ENCODE peak calls at places on chromosomes 16 and 17, in eight cellular contexts. G is body of pancreas, J is tibial nerve, Z is uterus, E is suprapubic skin, B is A549, M is stomach, W is transverse colon. X is an unnamed sample.

GRCh38 chr17:75459590-75460267 is 3.3 kb downstream of the TMEM94 start:
- DNase-seq in G (peak), J (no peak), Z (no peak), E (no peak), B (no peak), M (peak), W (peak), X (peak)

GRCh38 chr16:15507299-15507958 is 73.0 kb downstream of the BMERB1 start:
- DNase-seq in G (no peak), J (peak), Z (peak), E (no peak), B (no peak), M (no peak), W (no peak), X (peak)

GRCh38 chr17:44254696-44255095 is 13.2 kb downstream of the SLC4A1 start:
- DNase-seq in G (no peak), J (no peak), Z (no peak), E (no peak), B (no peak), M (no peak), W (no peak), X (no peak)

GRCh38 chr17:70080541-70081347 is 5.7 kb downstream of the KCNJ16 start:
- DNase-seq in G (no peak), J (peak), Z (no peak), E (no peak), B (no peak), M (no peak), W (no peak), X (no peak)

GRCh38 chr16:10979717-10980601 is 35.6 kb downstream of the CLEC16A start:
- DNase-seq in G (no peak), J (no peak), Z (peak), E (peak), B (no peak), M (no peak), W (peak), X (no peak)

GRCh38 chr17:65678534-65678933 is 117.1 kb upstream of the AXIN2 start:
- DNase-seq in G (no peak), J (no peak), Z (no peak), E (no peak), B (no peak), M (no peak), W (no peak), X (no peak)

GRCh38 chr16:8679156-8679555 is 4.7 kb downstream of the ABAT start:
- DNase-seq in G (peak), J (no peak), Z (no peak), E (no peak), B (no peak), M (no peak), W (no peak), X (no peak)

GRCh38 chr16:28974007-28974436 is 556 bp upstream of the SPNS1 start:
- DNase-seq in G (peak), J (peak), Z (peak), E (no peak), B (peak), M (peak), W (peak), X (peak)

GRCh38 chr16:82651921-82652601 is 25.3 kb downstream of the CDH13 start:
- DNase-seq in G (no peak), J (no peak), Z (no peak), E (no peak), B (no peak), M (no peak), W (peak), X (peak)
- TF ChIP-seq POLR2A in G (no peak), J (no peak), Z (no peak), E (no peak), B (no peak), M (no peak), W (no peak), X (no peak)

GRCh38 chr16:21663889-21664647 is at the start of gene OTOA:
- DNase-seq in G (no peak), J (no peak), Z (no peak), E (no peak), B (no peak), M (no peak), W (peak), X (no peak)
- TF ChIP-seq POLR2A in G (no peak), J (no peak), Z (no peak), E (no peak), B (no peak), M (no peak), W (no peak), X (no peak)

DNA sequence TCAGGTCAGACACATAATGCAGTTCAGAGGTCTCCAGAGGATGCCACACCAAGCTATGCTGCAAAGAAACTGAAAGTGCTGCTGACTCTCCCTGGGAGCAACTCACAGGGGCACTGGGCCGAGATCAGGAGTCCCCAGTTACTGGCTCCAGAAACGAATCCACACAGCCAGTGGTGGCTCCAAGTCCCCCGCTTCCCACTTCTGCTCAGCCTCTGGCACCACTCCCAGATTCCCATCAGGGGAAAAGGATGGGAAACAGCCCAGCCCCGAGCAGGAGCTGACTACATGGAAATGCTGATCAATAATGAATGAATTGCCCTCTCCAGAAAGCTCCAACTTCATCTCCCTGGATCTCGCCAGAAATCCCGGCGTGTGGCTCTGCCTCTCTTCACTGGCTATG is 62.3 kb upstream of the CDH5 start:
- DNase-seq in G (no peak), J (no peak), Z (no peak), E (no peak), B (no peak), M (peak), W (no peak), X (no peak)
- TF ChIP-seq POLR2A in G (no peak), J (no peak), Z (no peak), E (no peak), B (no peak), M (no peak), W (no peak), X (no peak)

DNA sequence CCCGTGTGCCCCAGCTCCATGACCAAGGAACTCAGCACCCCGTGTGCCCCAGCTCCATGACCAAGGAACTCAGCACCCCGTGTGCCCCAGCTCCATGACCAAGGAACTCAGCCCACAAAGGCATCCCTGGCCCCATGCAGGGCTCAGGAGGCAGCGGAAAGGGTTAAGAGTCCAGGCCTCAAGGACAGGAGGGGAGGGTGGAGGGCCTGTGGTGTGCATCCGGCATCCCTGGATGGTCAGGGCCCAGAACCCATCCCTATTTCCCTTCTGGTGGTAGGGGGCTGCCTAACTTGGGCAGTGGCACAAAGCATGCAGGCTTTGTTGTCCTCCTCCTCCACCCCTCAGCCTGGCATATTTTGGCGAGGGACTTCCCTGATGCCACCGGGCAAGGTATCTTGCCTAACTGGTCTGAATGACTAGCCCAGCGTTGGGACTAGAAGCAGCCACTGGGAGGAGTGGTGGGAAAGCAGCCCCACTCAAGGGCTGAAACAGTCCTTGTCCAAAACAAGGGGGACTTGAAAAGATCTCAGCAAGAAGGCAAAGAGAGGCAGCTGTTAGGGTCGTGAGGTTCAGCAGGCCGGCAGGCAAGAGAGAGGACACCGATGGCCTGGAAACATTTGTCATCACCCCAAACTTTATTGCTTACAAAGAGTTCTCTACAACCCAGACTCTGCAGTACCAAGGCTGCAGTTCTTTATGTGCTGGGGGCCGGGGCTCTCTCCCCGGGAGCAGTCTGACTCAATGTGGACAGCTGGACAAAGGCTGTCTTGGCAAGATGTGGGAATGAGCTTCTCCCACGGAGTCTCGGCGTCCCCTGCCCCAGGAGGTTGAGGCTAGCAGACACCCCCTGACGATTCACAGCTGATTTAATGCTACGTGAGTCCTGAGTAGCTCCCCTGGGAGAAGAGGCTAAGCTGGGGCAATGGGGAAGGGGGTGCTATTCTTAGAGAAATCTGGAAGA is 902 bp upstream of the SPATA32 start:
- DNase-seq in G (no peak), J (no peak), Z (no peak), E (peak), B (no peak), M (no peak), W (no peak), X (no peak)
- TF ChIP-seq POLR2A in G (no peak), J (no peak), Z (no peak), E (no peak), B (no peak), M (no peak), W (no peak), X (no peak)

GRCh38 chr17:32285770-32286517 is 20.3 kb downstream of the RHBDL3 start:
- DNase-seq in G (no peak), J (no peak), Z (no peak), E (no peak), B (no peak), M (no peak), W (no peak), X (no peak)

GRCh38 chr17:32287804-32288511 is 22.3 kb downstream of the RHBDL3 start:
- DNase-seq in G (no peak), J (no peak), Z (no peak), E (no peak), B (no peak), M (no peak), W (no peak), X (no peak)

GRCh38 chr17:32288600-32288999 is 23.0 kb downstream of the RHBDL3 start:
- DNase-seq in G (no peak), J (no peak), Z (no peak), E (no peak), B (no peak), M (no peak), W (no peak), X (no peak)

GRCh38 chr17:32286518-32286900 is 20.9 kb downstream of the RHBDL3 start:
- DNase-seq in G (no peak), J (no peak), Z (no peak), E (no peak), B (no peak), M (no peak), W (no peak), X (peak)

DNA sequence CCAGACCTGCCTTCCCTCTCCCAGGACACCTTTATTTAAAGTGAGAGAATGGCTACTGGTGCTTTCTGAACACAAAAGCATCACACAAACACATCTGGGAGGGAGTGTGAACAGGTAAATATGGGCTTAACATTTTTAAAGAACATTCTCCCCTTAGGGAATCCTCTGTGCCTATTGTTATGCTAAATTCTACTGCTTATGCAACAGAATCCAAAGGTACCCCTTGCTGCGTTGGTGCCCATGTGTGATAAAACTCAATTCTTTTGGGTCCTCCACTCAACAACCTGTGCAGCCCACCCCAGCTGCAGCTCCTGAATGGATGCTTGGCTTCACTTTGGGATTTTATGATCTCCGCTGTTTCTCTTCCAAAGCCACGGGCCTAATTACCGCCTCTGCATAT is 23.8 kb downstream of the RHBDL3 start:
- DNase-seq in G (no peak), J (no peak), Z (no peak), E (no peak), B (no peak), M (no peak), W (no peak), X (no peak)
- TF ChIP-seq POLR2A in G (no peak), J (no peak), Z (no peak), E (no peak), B (no peak), M (no peak), W (no peak), X (no peak)

GRCh38 chr16:2458887-2459646 is 842 bp upstream of the TEDC2 start:
- DNase-seq in G (no peak), J (no peak), Z (no peak), E (no peak), B (no peak), M (no peak), W (no peak), X (peak)
- TF ChIP-seq POLR2A in G (no peak), J (no peak), Z (no peak), E (no peak), B (no peak), M (no peak), W (no peak), X (no peak)

GRCh38 chr16:83686726-83687125 is 121.1 kb upstream of the HSBP1 start:
- DNase-seq in G (no peak), J (no peak), Z (no peak), E (no peak), B (no peak), M (no peak), W (no peak), X (no peak)
- TF ChIP-seq POLR2A in G (no peak), J (no peak), Z (no peak), E (no peak), B (no peak), M (no peak), W (no peak), X (no peak)

GRCh38 chr17:2059125-2059836 is 4.4 kb downstream of the HIC1 start:
- DNase-seq in G (no peak), J (no peak), Z (no peak), E (no peak), B (no peak), M (no peak), W (no peak), X (peak)

GRCh38 chr17:2057130-2057713 is 2.3 kb downstream of the HIC1 start:
- DNase-seq in G (no peak), J (no peak), Z (no peak), E (peak), B (no peak), M (no peak), W (no peak), X (no peak)

GRCh38 chr17:2057714-2058520 is 3.0 kb downstream of the HIC1 start:
- DNase-seq in G (no peak), J (no peak), Z (peak), E (peak), B (no peak), M (no peak), W (no peak), X (no peak)

GRCh38 chr17:2059837-2060658 is 5.1 kb downstream of the HIC1 start:
- DNase-seq in G (no peak), J (no peak), Z (no peak), E (peak), B (no peak), M (no peak), W (no peak), X (no peak)

DNA sequence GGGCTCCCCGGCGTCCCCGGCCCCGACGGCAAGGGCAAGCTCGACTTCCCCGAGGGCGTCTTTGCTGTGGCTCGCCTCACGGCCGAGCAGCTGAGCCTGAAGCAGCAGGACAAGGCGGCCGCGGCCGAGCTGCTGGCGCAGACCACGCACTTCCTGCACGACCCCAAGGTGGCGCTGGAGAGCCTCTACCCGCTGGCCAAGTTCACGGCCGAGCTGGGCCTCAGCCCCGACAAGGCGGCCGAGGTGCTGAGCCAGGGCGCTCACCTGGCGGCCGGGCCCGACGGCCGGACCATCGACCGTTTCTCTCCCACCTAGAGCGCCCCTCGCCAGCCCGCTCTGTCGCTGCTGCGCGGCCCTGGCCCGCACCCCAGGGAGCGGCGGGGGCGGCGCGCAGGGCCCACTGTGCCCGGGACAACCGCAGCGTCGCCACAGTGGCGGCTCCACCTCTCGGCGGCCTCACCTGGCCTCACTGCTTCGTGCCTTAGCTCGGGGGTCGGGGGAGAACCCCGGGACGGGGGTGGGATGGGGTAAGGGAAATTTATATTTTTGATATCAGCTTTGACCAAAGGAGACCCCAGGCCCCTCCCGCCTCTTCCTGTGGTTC is 3.7 kb downstream of the HIC1 start:
- DNase-seq in G (peak), J (peak), Z (peak), E (no peak), B (peak), M (peak), W (peak), X (peak)
- TF ChIP-seq POLR2A in G (no peak), J (no peak), Z (no peak), E (no peak), B (no peak), M (no peak), W (no peak), X (no peak)

DNA sequence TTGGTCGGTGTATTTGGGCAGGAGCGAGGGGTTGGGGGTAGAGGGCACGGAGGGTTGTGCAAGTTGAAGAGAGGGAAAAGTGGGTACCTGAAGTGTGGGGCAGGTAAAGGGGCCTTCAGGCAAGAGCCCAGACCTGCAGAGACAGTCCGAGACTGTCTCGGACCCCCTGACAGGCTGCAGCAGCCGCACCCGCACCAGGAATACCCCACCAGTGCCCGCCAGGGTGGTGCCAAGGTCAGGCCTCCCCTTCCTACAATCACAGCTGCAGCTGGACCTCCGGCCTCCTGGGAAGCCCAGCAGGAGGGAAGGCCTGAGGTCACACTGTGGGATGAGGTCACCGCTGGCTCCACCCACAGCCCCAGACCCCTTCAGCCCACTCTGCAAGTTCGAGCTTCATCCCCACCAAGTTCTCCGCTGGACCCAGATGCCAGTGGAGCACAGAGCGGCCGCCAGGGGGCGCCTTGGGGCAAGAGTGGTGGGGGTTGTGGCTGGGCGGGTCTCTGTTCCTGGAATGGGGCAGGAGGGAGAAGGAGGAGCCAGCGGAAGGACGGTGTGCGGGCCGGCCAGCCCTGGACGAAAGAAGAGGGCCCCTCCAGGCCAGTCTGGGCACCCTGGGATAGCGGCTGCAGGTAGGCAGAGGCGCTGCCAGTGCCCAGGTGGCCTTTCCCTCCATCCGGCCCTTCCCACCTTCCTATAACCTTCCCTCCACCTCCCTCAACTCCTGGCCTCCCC is at the start of gene HSD3B7:
- DNase-seq in G (peak), J (peak), Z (peak), E (peak), B (peak), M (peak), W (peak), X (peak)
- TF ChIP-seq POLR2A in G (peak), J (no peak), Z (no peak), E (no peak), B (peak), M (no peak), W (peak), X (no peak)